ENCODE peak calls at places on chromosomes 2 and 18, in eight cellular contexts. One of them, this sample, is unnamed.

GRCh38 chr2:28782423-28782822 is 28.2 kb upstream of the SPDYA start:
- DNase-seq in H54: no peak
- DNase-seq in stimulated activated CD4-positive, alpha-beta T cell treated with anti-CD3 and anti-CD28 coated beads, Interleukin-2, amount 100 ng/mL, for 48 hours: no peak
- DNase-seq in M059J: no peak
- DNase-seq in ELR: no peak
- DNase-seq in sigmoid colon: no peak
- DNase-seq in mesenchymal stem cell: no peak
- DNase-seq in tibial nerve: no peak
- DNase-seq in this sample: peak

GRCh38 chr2:120775261-120775660 is 39.6 kb downstream of the GLI2 start:
- DNase-seq in sigmoid colon: no peak
- DNase-seq in H54: no peak
- DNase-seq in tibial nerve: no peak
- DNase-seq in stimulated activated CD4-positive, alpha-beta T cell treated with anti-CD3 and anti-CD28 coated beads, Interleukin-2, amount 100 ng/mL, for 48 hours: no peak
- DNase-seq in M059J: no peak
- DNase-seq in mesenchymal stem cell: no peak
- DNase-seq in ELR: no peak
- DNase-seq in this sample: no peak

GRCh38 chr18:77102246-77103040 is 30.1 kb downstream of the MBP start:
- DNase-seq in stimulated activated CD4-positive, alpha-beta T cell treated with anti-CD3 and anti-CD28 coated beads, Interleukin-2, amount 100 ng/mL, for 48 hours: no peak
- DNase-seq in M059J: peak
- DNase-seq in sigmoid colon: no peak
- DNase-seq in tibial nerve: no peak
- DNase-seq in H54: no peak
- DNase-seq in mesenchymal stem cell: peak
- DNase-seq in ELR: peak
- DNase-seq in this sample: peak

GRCh38 chr2:230134496-230135073 is 65.9 kb upstream of the SLC16A14 start:
- DNase-seq in ELR: peak
- DNase-seq in sigmoid colon: no peak
- DNase-seq in tibial nerve: no peak
- DNase-seq in M059J: peak
- DNase-seq in stimulated activated CD4-positive, alpha-beta T cell treated with anti-CD3 and anti-CD28 coated beads, Interleukin-2, amount 100 ng/mL, for 48 hours: no peak
- DNase-seq in mesenchymal stem cell: peak
- DNase-seq in H54: peak
- DNase-seq in this sample: peak

GRCh38 chr2:27808984-27809383 is 37.5 kb downstream of the MRPL33 start:
- DNase-seq in ELR: no peak
- DNase-seq in M059J: no peak
- DNase-seq in H54: no peak
- DNase-seq in mesenchymal stem cell: no peak
- DNase-seq in tibial nerve: no peak
- DNase-seq in sigmoid colon: no peak
- DNase-seq in stimulated activated CD4-positive, alpha-beta T cell treated with anti-CD3 and anti-CD28 coated beads, Interleukin-2, amount 100 ng/mL, for 48 hours: no peak
- DNase-seq in this sample: no peak

GRCh38 chr2:96553176-96553956 is 16.8 kb downstream of the ARID5A start:
- DNase-seq in stimulated activated CD4-positive, alpha-beta T cell treated with anti-CD3 and anti-CD28 coated beads, Interleukin-2, amount 100 ng/mL, for 48 hours: no peak
- DNase-seq in ELR: no peak
- DNase-seq in M059J: no peak
- DNase-seq in mesenchymal stem cell: no peak
- DNase-seq in sigmoid colon: no peak
- DNase-seq in tibial nerve: no peak
- DNase-seq in H54: no peak
- DNase-seq in this sample: no peak

GRCh38 chr2:172181840-172182239 is 79.1 kb upstream of the DLX2 start:
- DNase-seq in mesenchymal stem cell: no peak
- DNase-seq in sigmoid colon: no peak
- DNase-seq in stimulated activated CD4-positive, alpha-beta T cell treated with anti-CD3 and anti-CD28 coated beads, Interleukin-2, amount 100 ng/mL, for 48 hours: no peak
- DNase-seq in M059J: peak
- DNase-seq in tibial nerve: no peak
- DNase-seq in ELR: peak
- DNase-seq in H54: no peak
- DNase-seq in this sample: no peak

GRCh38 chr2:42086500-42086953 is 38.7 kb downstream of the PKDCC start:
- DNase-seq in sigmoid colon: no peak
- DNase-seq in mesenchymal stem cell: peak
- DNase-seq in tibial nerve: no peak
- DNase-seq in M059J: peak
- DNase-seq in stimulated activated CD4-positive, alpha-beta T cell treated with anti-CD3 and anti-CD28 coated beads, Interleukin-2, amount 100 ng/mL, for 48 hours: no peak
- DNase-seq in H54: peak
- DNase-seq in ELR: peak
- DNase-seq in this sample: peak

GRCh38 chr2:44801289-44801675 is 140.2 kb upstream of the SIX3 start:
- DNase-seq in tibial nerve: no peak
- DNase-seq in M059J: no peak
- DNase-seq in H54: no peak
- DNase-seq in mesenchymal stem cell: no peak
- DNase-seq in stimulated activated CD4-positive, alpha-beta T cell treated with anti-CD3 and anti-CD28 coated beads, Interleukin-2, amount 100 ng/mL, for 48 hours: no peak
- DNase-seq in ELR: no peak
- DNase-seq in sigmoid colon: no peak
- DNase-seq in this sample: no peak

GRCh38 chr2:11631462-11631861 is 38.5 kb downstream of the NTSR2 start:
- DNase-seq in M059J: peak
- DNase-seq in sigmoid colon: no peak
- DNase-seq in stimulated activated CD4-positive, alpha-beta T cell treated with anti-CD3 and anti-CD28 coated beads, Interleukin-2, amount 100 ng/mL, for 48 hours: no peak
- DNase-seq in ELR: no peak
- DNase-seq in mesenchymal stem cell: no peak
- DNase-seq in tibial nerve: no peak
- DNase-seq in H54: no peak
- DNase-seq in this sample: peak

GRCh38 chr2:53907582-53907981 is 47.8 kb upstream of the GPR75 start:
- DNase-seq in tibial nerve: no peak
- DNase-seq in stimulated activated CD4-positive, alpha-beta T cell treated with anti-CD3 and anti-CD28 coated beads, Interleukin-2, amount 100 ng/mL, for 48 hours: no peak
- DNase-seq in sigmoid colon: no peak
- DNase-seq in M059J: no peak
- DNase-seq in ELR: no peak
- DNase-seq in H54: no peak
- DNase-seq in mesenchymal stem cell: peak
- DNase-seq in this sample: no peak

GRCh38 chr2:2834530-2835254 is 503.6 kb upstream of the MYT1L start:
- DNase-seq in tibial nerve: no peak
- DNase-seq in H54: no peak
- DNase-seq in ELR: no peak
- DNase-seq in M059J: no peak
- DNase-seq in stimulated activated CD4-positive, alpha-beta T cell treated with anti-CD3 and anti-CD28 coated beads, Interleukin-2, amount 100 ng/mL, for 48 hours: no peak
- DNase-seq in mesenchymal stem cell: no peak
- DNase-seq in sigmoid colon: no peak
- DNase-seq in this sample: no peak

GRCh38 chr2:100745630-100746029 is 74.3 kb upstream of the NPAS2 start:
- DNase-seq in ELR: no peak
- DNase-seq in M059J: no peak
- DNase-seq in mesenchymal stem cell: no peak
- DNase-seq in H54: no peak
- DNase-seq in stimulated activated CD4-positive, alpha-beta T cell treated with anti-CD3 and anti-CD28 coated beads, Interleukin-2, amount 100 ng/mL, for 48 hours: no peak
- DNase-seq in sigmoid colon: no peak
- DNase-seq in tibial nerve: no peak
- DNase-seq in this sample: no peak

GRCh38 chr2:226677080-226677479 is 122.5 kb downstream of the IRS1 start:
- DNase-seq in M059J: no peak
- DNase-seq in tibial nerve: no peak
- DNase-seq in ELR: no peak
- DNase-seq in H54: no peak
- DNase-seq in mesenchymal stem cell: no peak
- DNase-seq in sigmoid colon: no peak
- DNase-seq in stimulated activated CD4-positive, alpha-beta T cell treated with anti-CD3 and anti-CD28 coated beads, Interleukin-2, amount 100 ng/mL, for 48 hours: no peak
- DNase-seq in this sample: no peak

GRCh38 chr2:171325886-171326585 is 107.8 kb downstream of the METTL8 start:
- DNase-seq in ELR: no peak
- DNase-seq in H54: no peak
- DNase-seq in stimulated activated CD4-positive, alpha-beta T cell treated with anti-CD3 and anti-CD28 coated beads, Interleukin-2, amount 100 ng/mL, for 48 hours: no peak
- DNase-seq in sigmoid colon: no peak
- DNase-seq in mesenchymal stem cell: no peak
- DNase-seq in M059J: no peak
- DNase-seq in tibial nerve: no peak
- DNase-seq in this sample: no peak

GRCh38 chr2:86271248-86271647 is 66.2 kb downstream of the REEP1 start:
- DNase-seq in stimulated activated CD4-positive, alpha-beta T cell treated with anti-CD3 and anti-CD28 coated beads, Interleukin-2, amount 100 ng/mL, for 48 hours: no peak
- DNase-seq in sigmoid colon: no peak
- DNase-seq in H54: no peak
- DNase-seq in tibial nerve: no peak
- DNase-seq in M059J: no peak
- DNase-seq in ELR: no peak
- DNase-seq in mesenchymal stem cell: no peak
- DNase-seq in this sample: no peak

GRCh38 chr2:226790006-226790405 is 9.6 kb downstream of the IRS1 start:
- DNase-seq in tibial nerve: no peak
- DNase-seq in stimulated activated CD4-positive, alpha-beta T cell treated with anti-CD3 and anti-CD28 coated beads, Interleukin-2, amount 100 ng/mL, for 48 hours: no peak
- DNase-seq in H54: no peak
- DNase-seq in mesenchymal stem cell: peak
- DNase-seq in ELR: no peak
- DNase-seq in sigmoid colon: no peak
- DNase-seq in M059J: no peak
- DNase-seq in this sample: no peak

GRCh38 chr2:232624554-232624842 is 8.9 kb upstream of the EFHD1 start:
- DNase-seq in stimulated activated CD4-positive, alpha-beta T cell treated with anti-CD3 and anti-CD28 coated beads, Interleukin-2, amount 100 ng/mL, for 48 hours: no peak
- DNase-seq in H54: no peak
- DNase-seq in sigmoid colon: no peak
- DNase-seq in ELR: peak
- DNase-seq in mesenchymal stem cell: peak
- DNase-seq in tibial nerve: no peak
- DNase-seq in M059J: peak
- DNase-seq in this sample: peak

GRCh38 chr2:42141687-42142475 is 27.3 kb upstream of the EML4 start:
- DNase-seq in H54: no peak
- DNase-seq in tibial nerve: peak
- DNase-seq in ELR: peak
- DNase-seq in stimulated activated CD4-positive, alpha-beta T cell treated with anti-CD3 and anti-CD28 coated beads, Interleukin-2, amount 100 ng/mL, for 48 hours: no peak
- DNase-seq in sigmoid colon: peak
- DNase-seq in M059J: peak
- DNase-seq in mesenchymal stem cell: peak
- DNase-seq in this sample: peak

GRCh38 chr2:31268344-31268743 is 34.4 kb downstream of the EHD3 start:
- DNase-seq in tibial nerve: no peak
- DNase-seq in ELR: no peak
- DNase-seq in sigmoid colon: no peak
- DNase-seq in stimulated activated CD4-positive, alpha-beta T cell treated with anti-CD3 and anti-CD28 coated beads, Interleukin-2, amount 100 ng/mL, for 48 hours: no peak
- DNase-seq in mesenchymal stem cell: no peak
- DNase-seq in M059J: no peak
- DNase-seq in H54: no peak
- DNase-seq in this sample: peak

GRCh38 chr2:37205689-37206341 is 9.5 kb downstream of the CEBPZOS start:
- DNase-seq in ELR: no peak
- DNase-seq in M059J: no peak
- DNase-seq in mesenchymal stem cell: no peak
- DNase-seq in stimulated activated CD4-positive, alpha-beta T cell treated with anti-CD3 and anti-CD28 coated beads, Interleukin-2, amount 100 ng/mL, for 48 hours: no peak
- DNase-seq in H54: no peak
- DNase-seq in tibial nerve: no peak
- DNase-seq in sigmoid colon: no peak
- DNase-seq in this sample: no peak

GRCh38 chr2:113282747-113283533 is 4.2 kb upstream of the PAX8 start:
- DNase-seq in mesenchymal stem cell: no peak
- DNase-seq in sigmoid colon: no peak
- DNase-seq in tibial nerve: peak
- DNase-seq in stimulated activated CD4-positive, alpha-beta T cell treated with anti-CD3 and anti-CD28 coated beads, Interleukin-2, amount 100 ng/mL, for 48 hours: no peak
- DNase-seq in ELR: peak
- DNase-seq in M059J: peak
- DNase-seq in H54: peak
- DNase-seq in this sample: peak

GRCh38 chr2:128777091-128778045 is 458.7 kb upstream of the HS6ST1 start:
- DNase-seq in sigmoid colon: peak
- DNase-seq in stimulated activated CD4-positive, alpha-beta T cell treated with anti-CD3 and anti-CD28 coated beads, Interleukin-2, amount 100 ng/mL, for 48 hours: no peak
- DNase-seq in ELR: no peak
- DNase-seq in H54: no peak
- DNase-seq in M059J: no peak
- DNase-seq in tibial nerve: no peak
- DNase-seq in mesenchymal stem cell: no peak
- DNase-seq in this sample: no peak

GRCh38 chr2:71672640-71673401 is 219.5 kb downstream of the DYSF start:
- DNase-seq in mesenchymal stem cell: no peak
- DNase-seq in M059J: no peak
- DNase-seq in ELR: no peak
- DNase-seq in sigmoid colon: no peak
- DNase-seq in stimulated activated CD4-positive, alpha-beta T cell treated with anti-CD3 and anti-CD28 coated beads, Interleukin-2, amount 100 ng/mL, for 48 hours: no peak
- DNase-seq in tibial nerve: no peak
- DNase-seq in H54: no peak
- DNase-seq in this sample: no peak

GRCh38 chr2:61463769-61464475 is 7.0 kb downstream of the USP34 start:
- DNase-seq in M059J: peak
- DNase-seq in sigmoid colon: no peak
- DNase-seq in ELR: no peak
- DNase-seq in H54: no peak
- DNase-seq in stimulated activated CD4-positive, alpha-beta T cell treated with anti-CD3 and anti-CD28 coated beads, Interleukin-2, amount 100 ng/mL, for 48 hours: no peak
- DNase-seq in mesenchymal stem cell: no peak
- DNase-seq in tibial nerve: no peak
- DNase-seq in this sample: no peak

GRCh38 chr2:241773511-241774418 is 2.9 kb upstream of the GAL3ST2 start:
- DNase-seq in H54: no peak
- DNase-seq in mesenchymal stem cell: no peak
- DNase-seq in M059J: no peak
- DNase-seq in sigmoid colon: peak
- DNase-seq in stimulated activated CD4-positive, alpha-beta T cell treated with anti-CD3 and anti-CD28 coated beads, Interleukin-2, amount 100 ng/mL, for 48 hours: no peak
- DNase-seq in ELR: no peak
- DNase-seq in tibial nerve: no peak
- DNase-seq in this sample: no peak

GRCh38 chr2:119201815-119202214 is 21.8 kb upstream of the STEAP3 start:
- DNase-seq in tibial nerve: no peak
- DNase-seq in H54: no peak
- DNase-seq in M059J: no peak
- DNase-seq in ELR: no peak
- DNase-seq in stimulated activated CD4-positive, alpha-beta T cell treated with anti-CD3 and anti-CD28 coated beads, Interleukin-2, amount 100 ng/mL, for 48 hours: no peak
- DNase-seq in sigmoid colon: no peak
- DNase-seq in mesenchymal stem cell: no peak
- DNase-seq in this sample: no peak

GRCh38 chr2:37501121-37501520 is 156.7 kb downstream of the QPCT start:
- DNase-seq in H54: no peak
- DNase-seq in ELR: no peak
- DNase-seq in tibial nerve: no peak
- DNase-seq in M059J: no peak
- DNase-seq in stimulated activated CD4-positive, alpha-beta T cell treated with anti-CD3 and anti-CD28 coated beads, Interleukin-2, amount 100 ng/mL, for 48 hours: no peak
- DNase-seq in sigmoid colon: no peak
- DNase-seq in mesenchymal stem cell: no peak
- DNase-seq in this sample: no peak

GRCh38 chr2:1676913-1677832 is 67.1 kb downstream of the PXDN start:
- DNase-seq in M059J: no peak
- DNase-seq in tibial nerve: no peak
- DNase-seq in ELR: no peak
- DNase-seq in sigmoid colon: peak
- DNase-seq in H54: no peak
- DNase-seq in mesenchymal stem cell: no peak
- DNase-seq in stimulated activated CD4-positive, alpha-beta T cell treated with anti-CD3 and anti-CD28 coated beads, Interleukin-2, amount 100 ng/mL, for 48 hours: no peak
- DNase-seq in this sample: no peak

GRCh38 chr2:134228493-134228903 is 25.4 kb upstream of the MGAT5 start:
- DNase-seq in stimulated activated CD4-positive, alpha-beta T cell treated with anti-CD3 and anti-CD28 coated beads, Interleukin-2, amount 100 ng/mL, for 48 hours: no peak
- DNase-seq in tibial nerve: no peak
- DNase-seq in M059J: no peak
- DNase-seq in sigmoid colon: no peak
- DNase-seq in mesenchymal stem cell: no peak
- DNase-seq in H54: no peak
- DNase-seq in ELR: peak
- DNase-seq in this sample: no peak

GRCh38 chr2:28674062-28674712 is 77.4 kb upstream of the PPP1CB start:
- DNase-seq in ELR: peak
- DNase-seq in M059J: peak
- DNase-seq in tibial nerve: no peak
- DNase-seq in H54: no peak
- DNase-seq in stimulated activated CD4-positive, alpha-beta T cell treated with anti-CD3 and anti-CD28 coated beads, Interleukin-2, amount 100 ng/mL, for 48 hours: no peak
- DNase-seq in mesenchymal stem cell: peak
- DNase-seq in sigmoid colon: no peak
- DNase-seq in this sample: no peak

GRCh38 chr2:124894199-124894598 is 869.1 kb downstream of the CNTNAP5 start:
- DNase-seq in tibial nerve: no peak
- DNase-seq in sigmoid colon: no peak
- DNase-seq in mesenchymal stem cell: peak
- DNase-seq in ELR: peak
- DNase-seq in M059J: peak
- DNase-seq in H54: no peak
- DNase-seq in stimulated activated CD4-positive, alpha-beta T cell treated with anti-CD3 and anti-CD28 coated beads, Interleukin-2, amount 100 ng/mL, for 48 hours: no peak
- DNase-seq in this sample: no peak

GRCh38 chr2:72947947-72948346 is 30.6 kb downstream of the EMX1 start:
- DNase-seq in H54: no peak
- DNase-seq in ELR: no peak
- DNase-seq in tibial nerve: no peak
- DNase-seq in mesenchymal stem cell: no peak
- DNase-seq in stimulated activated CD4-positive, alpha-beta T cell treated with anti-CD3 and anti-CD28 coated beads, Interleukin-2, amount 100 ng/mL, for 48 hours: no peak
- DNase-seq in sigmoid colon: no peak
- DNase-seq in M059J: no peak
- DNase-seq in this sample: no peak